ENCODE peak calls at places on chromosomes 1 and 21, in four cellular contexts. J, U, Q and R are unnamed samples.

GRCh38 chr1:189658381-189658780 is 819.3 kb downstream of the BRINP3 start:
- DNase-seq in J (no peak), Q (no peak), U (no peak), R (no peak)

GRCh38 chr1:165397945-165398344 is 41.4 kb upstream of the LMX1A start:
- DNase-seq in J (no peak), Q (no peak), U (peak; percentile 50), R (no peak)

GRCh38 chr1:32501865-32502264 is 37.0 kb downstream of the ZBTB8B start:
- DNase-seq in Q (no peak), J (no peak), U (no peak), R (no peak)

GRCh38 chr1:204188959-204189639 is 7.2 kb downstream of the KISS1 start:
- DNase-seq in J (no peak), U (no peak), Q (no peak), R (no peak)

GRCh38 chr1:98903726-98904125 is 100.9 kb downstream of the PLPPR5 start:
- DNase-seq in J (no peak), U (no peak), Q (no peak), R (no peak)

GRCh38 chr1:10772711-10773110 is 23.7 kb downstream of the CASZ1 start:
- DNase-seq in Q (no peak), U (no peak), J (no peak), R (no peak)

GRCh38 chr1:228930479-228930957 is 195.2 kb downstream of the RHOU start:
- DNase-seq in U (no peak), J (no peak), Q (no peak), R (no peak)

GRCh38 chr1:236966636-236967035 is 37.6 kb downstream of the MT1HL1 start:
- DNase-seq in U (no peak), Q (no peak), J (no peak), R (no peak)

GRCh38 chr1:8408151-8408839 is 90.4 kb downstream of the SLC45A1 start:
- DNase-seq in Q (no peak), J (no peak), U (no peak), R (no peak)

GRCh38 chr1:6419803-6420593 is at the start of gene HES2:
- DNase-seq in U (peak; percentile 74), J (no peak), Q (no peak), R (no peak)

GRCh38 chr1:178690496-178690895 is 34.5 kb upstream of the RALGPS2 start:
- DNase-seq in Q (no peak), J (no peak), U (no peak), R (no peak)

GRCh38 chr1:178501705-178502329 is 5.1 kb upstream of the CLEC20A start:
- DNase-seq in U (peak; percentile 87), J (peak; percentile 37), Q (no peak), R (peak; percentile 25)

GRCh38 chr1:18415448-18415960 is 65.2 kb upstream of the KLHDC7A start:
- DNase-seq in U (no peak), J (no peak), Q (no peak), R (no peak)

GRCh38 chr21:34120867-34121266 is 47.5 kb downstream of the MRPS6 start:
- DNase-seq in J (no peak), Q (no peak), U (no peak), R (no peak)

GRCh38 chr1:20596106-20596505 is 7.2 kb downstream of the CDA start:
- DNase-seq in Q (no peak), J (no peak), U (no peak), R (no peak)

GRCh38 chr1:167059045-167059728 is 31.0 kb downstream of the GPA33 start:
- DNase-seq in U (peak; percentile 83), Q (peak; percentile 69), J (peak; percentile 62), R (peak; percentile 41)

GRCh38 chr1:50368179-50369007 is 54.9 kb downstream of the DMRTA2 start:
- DNase-seq in J (no peak), U (peak; percentile 77), Q (no peak), R (no peak)

GRCh38 chr21:40471103-40471502 is 375.9 kb downstream of the DSCAM start:
- DNase-seq in J (no peak), Q (no peak), U (no peak), R (no peak)

GRCh38 chr21:43866659-43867331 is 1.8 kb downstream of the AGPAT3 start:
- DNase-seq in J (no peak), U (no peak), Q (peak; percentile 47), R (peak; percentile 49)

GRCh38 chr1:226985239-226985838 is 45.2 kb downstream of the COQ8A start:
- DNase-seq in J (no peak), Q (no peak), U (no peak), R (no peak)

GRCh38 chr1:181674617-181675016 is 191.3 kb downstream of the CACNA1E start:
- DNase-seq in J (no peak), U (no peak), Q (no peak), R (no peak)

GRCh38 chr1:44640178-44640865 is 34.0 kb downstream of the TMEM53 start:
- DNase-seq in J (no peak), Q (no peak), U (no peak), R (no peak)

GRCh38 chr1:218347316-218347712 is 2.2 kb downstream of the TGFB2 start:
- DNase-seq in Q (no peak), U (peak; percentile 56), J (no peak), R (no peak)

GRCh38 chr1:151061012-151061401 is 810 bp downstream of the MLLT11 start:
- DNase-seq in Q (no peak), J (no peak), U (no peak), R (no peak)

GRCh38 chr1:117712598-117712997 is 106.8 kb downstream of the TENT5C start:
- DNase-seq in U (no peak), Q (no peak), J (no peak), R (no peak)

GRCh38 chr1:30410153-30410851 is 313.1 kb downstream of the MATN1 start:
- DNase-seq in Q (no peak), U (peak; percentile 16), J (no peak), R (no peak)

GRCh38 chr1:108847464-108847863 is 9.4 kb downstream of the AKNAD1 start:
- DNase-seq in U (no peak), J (no peak), Q (no peak), R (no peak)

GRCh38 chr1:169201084-169201619 is 94.7 kb downstream of the ATP1B1 start:
- DNase-seq in Q (no peak), J (no peak), U (no peak), R (no peak)

GRCh38 chr21:36381841-36382589 is 3.2 kb upstream of the CHAF1B start:
- DNase-seq in J (no peak), U (no peak), Q (no peak), R (no peak)